ENCODE peak calls at places on chromosomes 7 and 10, in five cellular contexts. F, P, B, D and J are unnamed samples.

GRCh38 chr7:94679341-94679740 is 23.4 kb upstream of the SGCE start:
- DNase-seq in P (peak; percentile 30), F (no peak), B (no peak), D (no peak), J (no peak)

GRCh38 chr10:121640276-121640675 is 42.0 kb upstream of the FGFR2 start:
- DNase-seq in B (no peak), D (no peak), P (no peak), F (no peak), J (no peak)

GRCh38 chr7:148944935-148945934 is 61.1 kb upstream of the EZH2 start:
- DNase-seq in P (peak; percentile 72), B (peak; percentile 54), D (peak; percentile 78), F (peak; percentile 52), J (no peak)

GRCh38 chr10:25036381-25036780 is 20.0 kb downstream of the THNSL1 start:
- DNase-seq in D (no peak), P (no peak), F (no peak), B (no peak), J (no peak)

GRCh38 chr10:48935141-48935540 is 4.5 kb downstream of the LRRC18 start:
- DNase-seq in D (peak; percentile 4), F (no peak), B (no peak), P (no peak), J (peak; percentile 15)

GRCh38 chr7:38178695-38179344 is 775 bp downstream of the STARD3NL start:
- DNase-seq in B (no peak), P (peak; percentile 54), F (no peak), D (peak; percentile 82), J (no peak)

GRCh38 chr10:62903828-62904227 is 87.7 kb upstream of the EGR2 start:
- DNase-seq in F (no peak), D (peak; percentile 80), B (peak; percentile 92), P (peak; percentile 15), J (no peak)

GRCh38 chr10:110792476-110792875 is 79.3 kb upstream of the PDCD4 start:
- DNase-seq in F (no peak), B (no peak), P (no peak), D (no peak), J (no peak)

GRCh38 chr10:89792187-89792586 is 90.8 kb downstream of the KIF20B start:
- DNase-seq in P (peak; percentile 11), B (peak; percentile 36), F (no peak), D (peak; percentile 19), J (no peak)

GRCh38 chr7:44311561-44312495 is 13.6 kb downstream of the CAMK2B start:
- DNase-seq in B (no peak), P (no peak), F (no peak), D (no peak), J (no peak)

GRCh38 chr7:90728568-90728967 is 132.4 kb downstream of the CDK14 start:
- DNase-seq in F (no peak), B (no peak), D (no peak), P (no peak), J (no peak)

GRCh38 chr7:16615234-16615633 is 30.3 kb downstream of the ANKMY2 start:
- DNase-seq in D (no peak), F (no peak), B (no peak), P (no peak), J (peak; percentile 67)

GRCh38 chr7:107789647-107790046 is 13.4 kb downstream of the SLC26A3 start:
- DNase-seq in B (no peak), D (no peak), P (no peak), F (no peak), J (no peak)

GRCh38 chr10:86389441-86390193 is 23.0 kb upstream of the GRID1 start:
- DNase-seq in B (no peak), P (no peak), D (peak; percentile 38), F (no peak), J (peak; percentile 90)

GRCh38 chr7:24980695-24981543 is 941 bp upstream of the OSBPL3 start:
- DNase-seq in P (peak; percentile 74), D (peak; percentile 73), B (peak; percentile 35), F (peak; percentile 9), J (peak; percentile 44)

GRCh38 chr7:43511029-43511428 is 71.9 kb upstream of the STK17A start:
- DNase-seq in B (peak; percentile 15), D (no peak), P (no peak), F (no peak), J (peak; percentile 21)

GRCh38 chr10:76251773-76252617 is 820.6 kb downstream of the LRMDA start:
- DNase-seq in F (no peak), B (no peak), P (peak; percentile 100), D (peak; percentile 86), J (no peak)

GRCh38 chr7:153590571-153590970 is 461.6 kb upstream of the DPP6 start:
- DNase-seq in B (peak; percentile 6), F (no peak), P (no peak), D (no peak), J (no peak)

GRCh38 chr10:131168238-131168875 is 143.2 kb downstream of the TCERG1L start:
- DNase-seq in F (no peak), B (no peak), D (no peak), P (no peak), J (no peak)

GRCh38 chr10:15123749-15124184 is 26.6 kb downstream of the RPP38 start:
- DNase-seq in D (peak; percentile 79), F (no peak), P (peak; percentile 93), B (peak; percentile 81), J (no peak)

GRCh38 chr7:133102276-133103060 is 20.6 kb upstream of the CHCHD3 start:
- DNase-seq in D (no peak), B (no peak), F (no peak), P (no peak), J (no peak)

DNA sequence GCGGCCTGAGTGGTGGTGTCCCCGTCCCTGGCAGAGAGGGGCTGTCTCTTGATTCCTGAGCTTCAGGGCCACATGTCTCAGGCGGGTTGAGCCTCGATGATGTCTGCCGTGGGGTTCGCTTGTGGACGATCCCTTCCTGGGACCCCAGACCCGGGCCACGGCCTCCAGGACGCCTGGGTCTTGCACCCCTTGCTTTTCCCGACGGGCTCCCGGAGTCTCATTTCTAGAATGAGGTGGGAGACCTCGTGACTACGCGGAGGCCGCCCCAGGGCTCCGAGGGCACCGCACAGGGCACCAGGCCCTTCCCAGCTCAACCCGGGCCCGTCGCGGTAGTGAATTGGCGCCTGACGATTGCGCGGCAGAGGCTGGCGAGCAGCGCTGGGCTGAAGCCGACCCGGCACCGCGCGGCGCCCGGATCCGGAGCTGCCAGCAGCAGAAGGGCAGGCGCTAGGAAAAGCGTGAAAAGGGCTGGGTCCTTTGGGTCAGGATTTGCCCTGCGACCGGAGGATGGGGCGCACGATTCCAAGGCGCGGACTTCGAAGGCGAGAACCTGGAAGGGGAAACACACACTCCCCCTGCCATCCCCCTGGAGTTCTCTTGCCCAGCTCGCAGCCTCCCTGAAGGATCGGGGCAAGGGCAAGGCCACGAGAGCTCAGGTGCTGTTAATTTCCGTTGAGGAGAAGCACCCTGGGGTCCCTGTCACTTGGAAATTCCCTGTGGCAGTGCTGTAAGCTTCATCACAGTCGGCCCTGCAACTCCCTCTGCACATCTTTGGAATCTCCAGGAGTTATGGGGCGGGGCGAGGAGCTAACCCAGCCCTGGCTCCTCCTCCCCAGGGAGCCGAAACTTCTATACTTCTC is 15.5 kb downstream of the TLX1 start:
- DNase-seq in D (peak; percentile 48), B (peak; percentile 23), F (peak; percentile 35), P (no peak), J (peak; percentile 59)
- TF ChIP-seq EZH2 in D (peak; percentile 62), B (no peak), F (peak; percentile 75), P (peak; percentile 90), J (peak; percentile 99)

DNA sequence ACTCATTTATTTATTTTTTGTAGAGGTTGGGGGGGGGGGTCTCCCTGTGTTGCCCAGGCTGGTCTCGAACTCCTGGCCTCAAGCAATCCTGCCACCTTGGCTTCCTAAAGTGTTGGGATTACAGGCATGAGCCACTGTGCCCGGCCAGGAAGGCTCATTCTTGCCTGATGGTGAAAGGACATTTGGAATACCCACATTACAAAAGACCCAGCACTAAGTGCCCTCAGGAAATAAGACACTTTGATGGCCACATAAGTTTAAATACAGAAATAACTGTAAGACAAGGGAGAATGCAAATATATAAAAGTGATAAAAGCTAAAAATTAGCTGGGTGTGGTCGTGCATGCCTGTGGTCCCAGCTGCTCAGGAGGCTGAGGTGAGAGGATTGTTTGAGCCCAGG is 8.0 kb upstream of the SERPINE1 start:
- DNase-seq in P (no peak), D (no peak), F (no peak), B (no peak), J (no peak)
- H3K4me1 ChIP-seq in P (peaks cover 21% of the 10 kb centered on the region), D (peaks cover 56% of the 10 kb centered on the region), F (no peaks in the 10 kb centered on the region), B (peaks cover 31% of the 10 kb centered on the region), J (peaks cover 12% of the 10 kb centered on the region)

GRCh38 chr7:129784783-129785456 is 167.8 kb downstream of the UBE2H start:
- DNase-seq in F (no peak), P (no peak), D (no peak), B (no peak), J (peak; percentile 54)
- TF ChIP-seq EZH2 in F (no peak), P (peak; percentile 58), D (peak; percentile 96), B (no peak), J (no peak)

GRCh38 chr7:2607913-2608899 is 23.6 kb upstream of the TTYH3 start:
- DNase-seq in P (no peak), F (no peak), B (no peak), D (no peak), J (no peak)

GRCh38 chr7:2604608-2605174 is 27.1 kb upstream of the TTYH3 start:
- DNase-seq in F (no peak), B (no peak), D (no peak), P (no peak), J (no peak)

GRCh38 chr7:2607122-2607912 is 24.5 kb upstream of the TTYH3 start:
- DNase-seq in P (no peak), D (peak; percentile 53), B (no peak), F (no peak), J (no peak)

GRCh38 chr7:2606539-2606936 is 25.2 kb upstream of the TTYH3 start:
- DNase-seq in B (no peak), D (no peak), F (no peak), P (no peak), J (no peak)

GRCh38 chr7:2605608-2606538 is 25.9 kb upstream of the TTYH3 start:
- DNase-seq in D (no peak), B (no peak), F (no peak), P (no peak), J (no peak)
- H3K4me1 ChIP-seq in D (peaks cover 6% of the 10 kb centered on the region), B (peaks cover 12% of the 10 kb centered on the region), F (no peaks in the 10 kb centered on the region), P (no peaks in the 10 kb centered on the region), J (peaks cover 30% of the 10 kb centered on the region)

GRCh38 chr7:46135561-46135960 is 214.5 kb upstream of the IGFBP3 start:
- DNase-seq in B (no peak), F (no peak), P (no peak), D (no peak), J (no peak)
- TF ChIP-seq EZH2 in B (no peak), F (no peak), P (no peak), D (no peak), J (no peak)

GRCh38 chr10:11551104-11551503 is 60.3 kb downstream of the USP6NL start:
- DNase-seq in D (no peak), B (no peak), F (no peak), P (no peak), J (no peak)
- H3K4me1 ChIP-seq in D (peaks cover 26% of the 10 kb centered on the region), B (peaks cover 32% of the 10 kb centered on the region), F (peaks cover 73% of the 10 kb centered on the region), P (peaks cover 8% of the 10 kb centered on the region), J (no peaks in the 10 kb centered on the region)

GRCh38 chr7:128351296-128352123 is 7.8 kb upstream of the RBM28 start:
- DNase-seq in P (no peak), F (no peak), B (no peak), D (peak; percentile 21), J (no peak)
- TF ChIP-seq EZH2 in P (peak; percentile 59), F (no peak), B (no peak), D (no peak), J (no peak)

GRCh38 chr7:18685961-18686360 is 190.4 kb downstream of the HDAC9 start:
- DNase-seq in P (peak; percentile 5), B (peak; percentile 22), D (peak; percentile 62), F (no peak), J (no peak)
- H3K4me1 ChIP-seq in P (no peaks in the 10 kb centered on the region), B (peaks cover 7% of the 10 kb centered on the region), D (peaks cover 10% of the 10 kb centered on the region), F (peaks cover 17% of the 10 kb centered on the region), J (peaks cover 4% of the 10 kb centered on the region)